ENCODE peak calls at places on chromosomes 16 and 17, in ten cellular contexts. H, Q, O, M, U, R, D, B, Y and G are unnamed samples.

GRCh38 chr17:19713462-19713861 is 2.9 kb downstream of the SLC47A2 start:
- DNase-seq in H (no peak), Q (no peak), O (no peak), M (no peak), U (no peak), R (no peak), D (no peak), B (no peak), Y (no peak), G (no peak)

GRCh38 chr16:30112197-30113030 is 923 bp downstream of the GDPD3 start:
- DNase-seq in H (no peak), Q (no peak), O (peak), M (peak), U (peak), R (peak), D (peak), B (peak), Y (no peak), G (peak)

GRCh38 chr16:685967-686366 is 1.8 kb upstream of the JMJD8 start:
- DNase-seq in H (no peak), Q (no peak), O (peak), M (peak), U (peak), R (peak), D (no peak), B (peak), Y (no peak), G (peak)

GRCh38 chr17:5854871-5855554 is 215.2 kb upstream of the WSCD1 start:
- DNase-seq in H (no peak), Q (no peak), O (no peak), M (no peak), U (no peak), R (no peak), D (no peak), B (no peak), Y (no peak), G (no peak)

GRCh38 chr16:5078626-5079025 is 7.0 kb downstream of the ALG1 start:
- DNase-seq in H (no peak), Q (no peak), O (no peak), M (no peak), U (no peak), R (no peak), D (no peak), B (no peak), Y (no peak), G (no peak)

GRCh38 chr16:85490971-85491771 is 122.0 kb upstream of the GSE1 start:
- DNase-seq in H (no peak), Q (no peak), O (no peak), M (peak), U (no peak), R (peak), D (no peak), B (peak), Y (no peak), G (no peak)

GRCh38 chr17:31385428-31386285 is 5.8 kb upstream of the RAB11FIP4 start:
- DNase-seq in H (no peak), Q (no peak), O (no peak), M (no peak), U (no peak), R (no peak), D (no peak), B (no peak), Y (no peak), G (no peak)

GRCh38 chr17:78448356-78448993 is 70.0 kb downstream of the PGS1 start:
- DNase-seq in H (no peak), Q (no peak), O (no peak), M (no peak), U (no peak), R (no peak), D (no peak), B (no peak), Y (no peak), G (no peak)

GRCh38 chr17:67737145-67737544 is 19.4 kb downstream of the NOL11 start:
- DNase-seq in H (no peak), Q (no peak), O (no peak), M (no peak), U (no peak), R (no peak), D (no peak), B (no peak), Y (no peak), G (no peak)